ENCODE peak calls at places on chromosomes 5 and 9, in four cellular contexts. One of them, this sample, is unnamed.

GRCh38 chr5:606061-606460 is 6.1 kb upstream of the CEP72 start:
- DNase-seq in sigmoid colon: peak; percentile 47
- DNase-seq in A549: no peak
- DNase-seq in stomach: peak; percentile 14
- DNase-seq in this sample: no peak

GRCh38 chr9:112332977-112333638 is at the start of gene PTBP3:
- DNase-seq in sigmoid colon: peak; percentile 89
- DNase-seq in A549: peak; percentile 55
- DNase-seq in stomach: peak; percentile 89
- DNase-seq in this sample: peak; percentile 88

GRCh38 chr9:71895122-71895521 is 15.9 kb downstream of the ABHD17B start:
- DNase-seq in sigmoid colon: no peak
- DNase-seq in A549: no peak
- DNase-seq in stomach: no peak
- DNase-seq in this sample: no peak

GRCh38 chr9:33223696-33224095 is 16.3 kb upstream of the SPINK4 start:
- DNase-seq in sigmoid colon: no peak
- DNase-seq in A549: no peak
- DNase-seq in stomach: no peak
- DNase-seq in this sample: no peak

GRCh38 chr5:169650701-169651331 is 13.7 kb downstream of the DOCK2 start:
- DNase-seq in sigmoid colon: no peak
- DNase-seq in A549: no peak
- DNase-seq in stomach: no peak
- DNase-seq in this sample: no peak

GRCh38 chr9:91421022-91421765 is 2.4 kb downstream of the NFIL3 start:
- DNase-seq in sigmoid colon: peak; percentile 77
- DNase-seq in A549: no peak
- DNase-seq in stomach: no peak
- DNase-seq in this sample: peak; percentile 30

GRCh38 chr5:78534148-78535009 is 114.2 kb downstream of the LHFPL2 start:
- DNase-seq in sigmoid colon: peak; percentile 74
- DNase-seq in A549: no peak
- DNase-seq in stomach: no peak
- DNase-seq in this sample: no peak

GRCh38 chr5:143887302-143887638 is 75.3 kb downstream of the HMHB1 start:
- DNase-seq in sigmoid colon: no peak
- DNase-seq in A549: no peak
- DNase-seq in stomach: no peak
- DNase-seq in this sample: no peak

GRCh38 chr9:114805670-114806551 is at the start of gene TNFSF15:
- DNase-seq in sigmoid colon: peak; percentile 63
- DNase-seq in A549: no peak
- DNase-seq in stomach: peak; percentile 71
- DNase-seq in this sample: peak; percentile 54

GRCh38 chr9:115393976-115394775 is 276.2 kb upstream of the TNC start:
- DNase-seq in sigmoid colon: no peak
- DNase-seq in A549: no peak
- DNase-seq in stomach: no peak
- DNase-seq in this sample: no peak

GRCh38 chr5:141708016-141708415 is 26.0 kb upstream of the ARAP3 start:
- DNase-seq in sigmoid colon: no peak
- DNase-seq in A549: no peak
- DNase-seq in stomach: no peak
- DNase-seq in this sample: peak; percentile 19

GRCh38 chr5:144368556-144368955 is 197.9 kb downstream of the KCTD16 start:
- DNase-seq in sigmoid colon: no peak
- DNase-seq in A549: no peak
- DNase-seq in stomach: no peak
- DNase-seq in this sample: no peak

GRCh38 chr5:75601996-75602395 is 9.3 kb upstream of the ANKDD1B start:
- DNase-seq in sigmoid colon: no peak
- DNase-seq in A549: no peak
- DNase-seq in stomach: no peak
- DNase-seq in this sample: no peak

GRCh38 chr5:180548563-180548962 is 42.7 kb downstream of the SCGB3A1 start:
- DNase-seq in sigmoid colon: no peak
- DNase-seq in A549: no peak
- DNase-seq in stomach: no peak
- DNase-seq in this sample: no peak

GRCh38 chr9:137276757-137277328 is 683 bp upstream of the TOR4A start:
- DNase-seq in sigmoid colon: peak; percentile 91
- DNase-seq in A549: no peak
- DNase-seq in stomach: peak; percentile 89
- DNase-seq in this sample: peak; percentile 79

GRCh38 chr5:180197016-180197702 is 11.9 kb downstream of the RASGEF1C start:
- DNase-seq in sigmoid colon: no peak
- DNase-seq in A549: no peak
- DNase-seq in stomach: no peak
- DNase-seq in this sample: no peak

GRCh38 chr5:149408252-149409099 is 29.4 kb upstream of the IL17B start:
- DNase-seq in sigmoid colon: peak; percentile 65
- DNase-seq in A549: no peak
- DNase-seq in stomach: no peak
- DNase-seq in this sample: no peak

GRCh38 chr9:132486706-132487350 is 76.8 kb downstream of the CFAP77 start:
- DNase-seq in sigmoid colon: no peak
- DNase-seq in A549: no peak
- DNase-seq in stomach: no peak
- DNase-seq in this sample: no peak

GRCh38 chr5:149600932-149601331 is 19.6 kb downstream of the ARHGEF37 start:
- DNase-seq in sigmoid colon: no peak
- DNase-seq in A549: no peak
- DNase-seq in stomach: no peak
- DNase-seq in this sample: no peak

GRCh38 chr9:114571391-114571790 is 16.2 kb upstream of the ATP6V1G1 start:
- DNase-seq in sigmoid colon: no peak
- DNase-seq in A549: no peak
- DNase-seq in stomach: peak; percentile 64
- DNase-seq in this sample: no peak

GRCh38 chr9:133686642-133687575 is 50.7 kb downstream of the DBH start:
- DNase-seq in sigmoid colon: no peak
- DNase-seq in A549: no peak
- DNase-seq in stomach: no peak
- DNase-seq in this sample: no peak

GRCh38 chr5:102090770-102091169 is 205.3 kb downstream of the SLCO4C1 start:
- DNase-seq in sigmoid colon: no peak
- DNase-seq in A549: no peak
- DNase-seq in stomach: no peak
- DNase-seq in this sample: no peak

DNA sequence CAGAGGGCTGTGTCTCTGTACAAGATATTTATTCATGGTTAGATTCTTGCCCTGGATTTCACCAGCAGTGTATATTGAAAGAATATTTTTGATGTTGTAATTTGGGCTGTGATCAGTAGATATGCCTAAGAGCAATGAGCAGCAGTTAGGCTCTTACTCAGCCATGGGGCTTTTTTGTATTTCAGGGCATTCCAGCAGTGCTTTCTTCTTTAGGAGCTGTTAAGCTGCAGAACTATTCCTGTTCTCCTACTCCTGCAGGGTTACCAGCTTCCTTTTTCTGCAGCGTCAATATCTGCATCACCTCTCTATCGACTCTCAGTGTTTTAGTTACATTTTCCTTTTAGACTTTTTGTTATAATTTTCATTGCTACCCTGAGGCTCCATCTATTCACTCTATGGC is 206.2 kb downstream of the SLCO4C1 start:
- DNase-seq in sigmoid colon: no peak
- DNase-seq in A549: no peak
- DNase-seq in stomach: no peak
- DNase-seq in this sample: no peak
- TF ChIP-seq EP300 in sigmoid colon: no peak
- TF ChIP-seq EP300 in A549: no peak
- TF ChIP-seq EP300 in stomach: no peak
- TF ChIP-seq EP300 in this sample: no peak

DNA sequence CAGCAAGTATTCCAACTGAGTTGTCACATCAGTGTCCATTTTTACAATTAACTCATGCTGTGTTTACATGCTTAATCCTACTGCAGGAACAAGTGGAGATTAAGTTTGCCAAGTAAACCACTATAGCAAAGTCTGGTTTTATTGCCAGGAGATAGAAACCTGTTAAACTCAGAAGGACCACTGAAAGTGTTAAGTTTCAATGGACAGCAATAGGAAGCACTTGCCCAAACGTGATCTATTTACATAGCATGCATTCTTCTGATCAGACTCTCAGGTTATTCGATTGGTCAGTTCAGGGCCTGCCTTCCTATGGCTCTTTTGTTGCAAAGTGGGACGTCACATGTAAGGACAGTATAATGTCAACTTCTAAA is 28.0 kb upstream of the IFNK start:
- DNase-seq in sigmoid colon: no peak
- DNase-seq in A549: no peak
- DNase-seq in stomach: no peak
- DNase-seq in this sample: no peak
- TF ChIP-seq EP300 in sigmoid colon: no peak
- TF ChIP-seq EP300 in A549: no peak
- TF ChIP-seq EP300 in stomach: no peak
- TF ChIP-seq EP300 in this sample: no peak

GRCh38 chr9:82133973-82134372 is 145.4 kb downstream of the SPATA31D1 start:
- DNase-seq in sigmoid colon: no peak
- DNase-seq in A549: no peak
- DNase-seq in stomach: no peak
- DNase-seq in this sample: no peak
- TF ChIP-seq EP300 in sigmoid colon: no peak
- TF ChIP-seq EP300 in A549: no peak
- TF ChIP-seq EP300 in stomach: no peak
- TF ChIP-seq EP300 in this sample: no peak

GRCh38 chr5:177427919-177428573 is 1.6 kb downstream of the GRK6 start:
- DNase-seq in sigmoid colon: no peak
- DNase-seq in A549: no peak
- DNase-seq in stomach: no peak
- DNase-seq in this sample: peak; percentile 52
- TF ChIP-seq EP300 in sigmoid colon: no peak
- TF ChIP-seq EP300 in A549: no peak
- TF ChIP-seq EP300 in stomach: no peak
- TF ChIP-seq EP300 in this sample: no peak

GRCh38 chr5:110738812-110739651 is at the start of gene SLC25A46:
- DNase-seq in sigmoid colon: peak; percentile 93
- DNase-seq in A549: peak; percentile 79
- DNase-seq in stomach: peak; percentile 88
- DNase-seq in this sample: peak; percentile 90
- TF ChIP-seq EP300 in sigmoid colon: no peak
- TF ChIP-seq EP300 in A549: no peak
- TF ChIP-seq EP300 in stomach: no peak
- TF ChIP-seq EP300 in this sample: no peak

GRCh38 chr5:74540582-74540981 is 99.9 kb downstream of the ENC1 start:
- DNase-seq in sigmoid colon: no peak
- DNase-seq in A549: no peak
- DNase-seq in stomach: no peak
- DNase-seq in this sample: no peak

GRCh38 chr5:74536658-74537057 is 103.9 kb downstream of the ENC1 start:
- DNase-seq in sigmoid colon: no peak
- DNase-seq in A549: no peak
- DNase-seq in stomach: no peak
- DNase-seq in this sample: no peak

GRCh38 chr5:74539986-74540385 is 100.5 kb downstream of the ENC1 start:
- DNase-seq in sigmoid colon: no peak
- DNase-seq in A549: no peak
- DNase-seq in stomach: peak; percentile 37
- DNase-seq in this sample: no peak

GRCh38 chr5:74541381-74541781 is 99.1 kb downstream of the ENC1 start:
- DNase-seq in sigmoid colon: no peak
- DNase-seq in A549: no peak
- DNase-seq in stomach: no peak
- DNase-seq in this sample: no peak

GRCh38 chr5:74538206-74538661 is 102.3 kb downstream of the ENC1 start:
- DNase-seq in sigmoid colon: peak; percentile 66
- DNase-seq in A549: no peak
- DNase-seq in stomach: no peak
- DNase-seq in this sample: peak; percentile 24
- TF ChIP-seq EP300 in sigmoid colon: no peak
- TF ChIP-seq EP300 in A549: no peak
- TF ChIP-seq EP300 in stomach: no peak
- TF ChIP-seq EP300 in this sample: no peak

DNA sequence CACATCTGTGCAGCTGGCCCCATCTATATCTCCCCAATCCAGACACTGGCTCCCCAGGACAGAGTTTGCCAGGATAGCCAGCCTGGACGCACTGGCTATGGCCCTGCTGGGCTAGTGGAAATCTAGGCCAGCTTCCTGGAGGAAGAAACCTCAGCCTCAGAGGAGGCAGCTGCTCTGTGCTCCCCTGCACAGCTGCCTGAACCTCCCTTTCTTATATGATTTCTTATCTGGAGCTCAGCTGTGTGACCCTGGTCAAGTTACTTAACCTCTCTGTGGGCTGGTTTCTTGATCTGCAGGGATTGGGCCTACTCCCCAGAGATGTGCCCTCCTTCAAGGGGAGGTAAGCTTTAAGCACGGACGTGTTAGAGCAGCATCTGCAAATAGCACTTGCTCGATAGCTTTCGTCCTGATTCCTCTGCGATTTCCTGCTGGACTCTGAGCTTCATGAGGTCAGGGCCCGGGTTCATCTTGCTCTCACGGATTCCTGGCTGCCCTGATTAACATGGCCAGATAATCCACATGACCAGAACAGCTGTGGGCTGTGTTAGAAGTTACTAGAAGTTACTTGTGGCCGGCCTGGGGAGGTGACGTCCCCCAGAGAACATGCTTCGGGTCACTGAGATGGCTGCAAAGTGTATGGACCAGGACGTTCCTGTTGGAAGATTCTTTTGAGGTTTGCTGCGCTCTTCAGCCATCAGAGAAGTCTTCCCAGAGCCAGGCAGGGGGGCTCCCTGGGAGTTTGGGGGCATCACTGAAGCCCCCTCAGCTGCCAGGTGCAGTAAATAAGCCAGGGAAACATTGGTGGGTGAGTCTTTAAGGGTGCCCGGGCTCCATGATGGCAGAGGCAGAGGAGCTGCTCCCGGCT is 14.5 kb downstream of the C9orf50 start:
- DNase-seq in sigmoid colon: no peak
- DNase-seq in A549: no peak
- DNase-seq in stomach: no peak
- DNase-seq in this sample: no peak
- TF ChIP-seq EP300 in sigmoid colon: no peak
- TF ChIP-seq EP300 in A549: no peak
- TF ChIP-seq EP300 in stomach: no peak
- TF ChIP-seq EP300 in this sample: no peak

DNA sequence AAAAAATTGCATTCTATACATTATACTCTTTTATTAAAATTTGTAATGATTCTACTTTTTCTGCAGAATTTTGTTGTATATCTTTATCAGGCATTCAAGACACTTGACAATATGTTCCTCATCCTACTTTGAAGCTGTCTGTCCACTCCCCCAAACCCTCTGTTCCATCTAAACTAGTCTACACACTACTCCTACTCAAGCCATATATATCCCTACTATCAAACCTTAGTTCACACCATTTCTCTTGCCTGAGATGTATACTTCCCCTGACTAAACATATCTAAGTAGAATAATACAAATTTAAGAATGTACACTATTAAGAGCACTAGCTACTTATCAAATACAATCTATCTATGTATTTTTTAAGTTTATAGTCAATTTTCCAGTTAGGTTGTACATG is 107.1 kb upstream of the FTMT start:
- DNase-seq in sigmoid colon: no peak
- DNase-seq in A549: no peak
- DNase-seq in stomach: no peak
- DNase-seq in this sample: no peak
- TF ChIP-seq EP300 in sigmoid colon: no peak
- TF ChIP-seq EP300 in A549: no peak
- TF ChIP-seq EP300 in stomach: no peak
- TF ChIP-seq EP300 in this sample: no peak

This sample was measured in transverse colon.